ENCODE peak calls at places on chromosomes 2 and 18, in six cellular contexts. I is activated T-cell treated with anti-CD3 and anti-CD28 coated beads, Interleukin-2, amount 50 U/mL, for 1 hour; D is lung microvascular endothelial cell; A is stimulated activated CD4-positive, alpha-beta T cell treated with anti-CD3 and anti-CD28 coated beads, Interleukin-1b, Interleukin-23, amount 100 ng/mL, for 1 hour; J is astrocyte of the spinal cord; K is spleen. L is an unnamed sample.

GRCh38 chr2:160516547-160517365 is 23.1 kb upstream of the RBMS1 start:
- DNase-seq in I (no peak), D (no peak), A (no peak), J (peak; percentile 71), K (no peak), L (peak; percentile 20)

GRCh38 chr2:75065402-75066008 is 107.1 kb downstream of the POLE4 start:
- DNase-seq in I (no peak), D (no peak), A (no peak), J (no peak), K (no peak), L (no peak)

GRCh38 chr18:21672868-21673267 is 31.7 kb downstream of the ABHD3 start:
- DNase-seq in I (no peak), D (peak; percentile 31), A (no peak), J (peak; percentile 29), K (no peak), L (no peak)

GRCh38 chr2:154264024-154264423 is 392.3 kb downstream of the GALNT13 start:
- DNase-seq in I (no peak), D (no peak), A (no peak), J (no peak), K (no peak), L (no peak)

GRCh38 chr2:157056200-157056676 is 201.3 kb upstream of the GALNT5 start:
- DNase-seq in I (no peak), D (peak; percentile 66), A (no peak), J (peak; percentile 89), K (no peak), L (peak; percentile 80)

GRCh38 chr2:168465594-168465993 is 9.5 kb downstream of the CERS6 start:
- DNase-seq in I (no peak), D (no peak), A (no peak), J (no peak), K (no peak), L (no peak)

GRCh38 chr2:149049142-149049541 is 10.6 kb downstream of the LYPD6B start:
- DNase-seq in I (no peak), D (no peak), A (no peak), J (no peak), K (no peak), L (no peak)

GRCh38 chr18:57029761-57030160 is 117.1 kb upstream of the BOD1L2 start:
- DNase-seq in I (no peak), D (peak; percentile 24), A (no peak), J (no peak), K (no peak), L (peak; percentile 22)

GRCh38 chr2:130328710-130329109 is 14.0 kb upstream of the IMP4 start:
- DNase-seq in I (no peak), D (no peak), A (no peak), J (peak; percentile 22), K (no peak), L (no peak)

GRCh38 chr2:126858991-126859390 is 39.7 kb upstream of the TEX51 start:
- DNase-seq in I (no peak), D (no peak), A (no peak), J (no peak), K (no peak), L (no peak)

GRCh38 chr18:72544092-72544886 is at the start of gene CBLN2:
- DNase-seq in I (no peak), D (peak; percentile 76), A (no peak), J (peak; percentile 76), K (peak; percentile 81), L (peak; percentile 53)

GRCh38 chr2:233597522-233597921 is 19.9 kb upstream of the UGT1A8 start:
- DNase-seq in I (no peak), D (no peak), A (no peak), J (no peak), K (no peak), L (no peak)

GRCh38 chr2:177265834-177266817 is 1.6 kb upstream of the NFE2L2 start:
- DNase-seq in I (no peak), D (no peak), A (no peak), J (peak; percentile 56), K (no peak), L (peak; percentile 25)

GRCh38 chr2:237209885-237210284 is 124.2 kb downstream of the COPS8 start:
- DNase-seq in I (no peak), D (no peak), A (no peak), J (no peak), K (no peak), L (no peak)

GRCh38 chr2:53424902-53425301 is 342.7 kb upstream of the CHAC2 start:
- DNase-seq in I (no peak), D (no peak), A (no peak), J (no peak), K (no peak), L (no peak)

GRCh38 chr18:61502472-61502871 is 169.2 kb downstream of the CDH20 start:
- DNase-seq in I (no peak), D (peak; percentile 75), A (no peak), J (peak; percentile 65), K (no peak), L (peak; percentile 69)

GRCh38 chr2:215052404-215052803 is 86.0 kb downstream of the ABCA12 start:
- DNase-seq in I (no peak), D (no peak), A (no peak), J (no peak), K (no peak), L (no peak)

GRCh38 chr2:218152777-218153176 is 14.0 kb downstream of the CXCR1 start:
- DNase-seq in I (no peak), D (no peak), A (no peak), J (no peak), K (no peak), L (no peak)

GRCh38 chr2:10097352-10098148 is 17.3 kb upstream of the CYS1 start:
- DNase-seq in I (peak; percentile 48), D (peak; percentile 67), A (no peak), J (peak; percentile 47), K (peak; percentile 87), L (peak; percentile 83)

GRCh38 chr2:95234286-95234785 is 27.0 kb downstream of the ZNF892 start:
- DNase-seq in I (no peak), D (no peak), A (no peak), J (no peak), K (no peak), L (no peak)

GRCh38 chr2:216880509-216881184 is 20.8 kb upstream of the TNP1 start:
- DNase-seq in I (no peak), D (no peak), A (no peak), J (peak; percentile 3), K (no peak), L (peak; percentile 59)

GRCh38 chr2:224286923-224287322 is 115.0 kb downstream of the FAM124B start:
- DNase-seq in I (no peak), D (peak; percentile 6), A (no peak), J (no peak), K (no peak), L (peak; percentile 27)

GRCh38 chr2:42339191-42339912 is 21.7 kb downstream of the COX7A2L start:
- DNase-seq in I (no peak), D (no peak), A (no peak), J (no peak), K (no peak), L (no peak)

GRCh38 chr2:142082363-142082762 is 48.5 kb downstream of the LRP1B start:
- DNase-seq in I (no peak), D (no peak), A (no peak), J (peak; percentile 26), K (peak; percentile 13), L (peak; percentile 44)

GRCh38 chr2:241136661-241137260 is 12.5 kb downstream of the PASK start:
- DNase-seq in I (no peak), D (no peak), A (no peak), J (no peak), K (no peak), L (no peak)

GRCh38 chr18:50398099-50398498 is 23.3 kb downstream of the SKA1 start:
- DNase-seq in I (no peak), D (no peak), A (no peak), J (no peak), K (no peak), L (no peak)

GRCh38 chr18:22343613-22344012 is 74.1 kb downstream of the CTAGE1 start:
- DNase-seq in I (no peak), D (no peak), A (no peak), J (no peak), K (no peak), L (no peak)

GRCh38 chr2:20506281-20506685 is 59.4 kb downstream of the RHOB start:
- DNase-seq in I (no peak), D (peak; percentile 23), A (no peak), J (peak; percentile 60), K (no peak), L (peak; percentile 31)

GRCh38 chr2:216392018-216392562 is 19.8 kb upstream of the MARCHF4 start:
- DNase-seq in I (no peak), D (no peak), A (no peak), J (no peak), K (no peak), L (no peak)

GRCh38 chr18:45482286-45482685 is 133.0 kb upstream of the SLC14A2 start:
- DNase-seq in I (no peak), D (no peak), A (no peak), J (peak; percentile 36), K (no peak), L (no peak)

GRCh38 chr18:4450065-4450676 is 4.9 kb downstream of the DLGAP1 start:
- DNase-seq in I (no peak), D (no peak), A (no peak), J (no peak), K (no peak), L (peak; percentile 42)

GRCh38 chr2:232563580-232563979 is 13.1 kb downstream of the EIF4E2 start:
- DNase-seq in I (no peak), D (no peak), A (no peak), J (no peak), K (no peak), L (no peak)